ENCODE peak calls at places on chromosomes 13 and 19, in ten cellular contexts. P is stimulated activated CD4-positive, alpha-beta T cell treated with anti-CD3 and anti-CD28 coated beads, Interleukin-1b, Interleukin-23, amount 100 ng/mL, for 1 hour; F is anterior cingulate cortex; K is heart right ventricle; B is HCEC 1CT; O is tibial nerve; X is activated effector memory CD4-positive, alpha-beta T cell treated with anti-CD3 and anti-CD28 coated beads, Interleukin-2, amount 50 U/mL, for 16 hours; Q is IMR-90; R is K562; Y is stimulated activated CD8-positive, alpha-beta memory T cell treated with anti-CD3 and anti-CD28 coated beads, Interleukin-2, amount 100 ng/mL, for 1 hour. I is an unnamed sample.

GRCh38 chr19:4633140-4633967 is 6.0 kb upstream of the TNFAIP8L1 start:
- DNase-seq in R (peak), K (peak), X (peak), Q (peak), P (no peak), O (no peak), B (peak), F (peak), Y (no peak), I (peak)

GRCh38 chr19:55993492-55993891 is 6.9 kb downstream of the NLRP5 start:
- DNase-seq in F (no peak), X (no peak), K (no peak), Y (no peak), O (no peak), Q (no peak), B (no peak), R (no peak), P (no peak), I (no peak)

GRCh38 chr19:13022859-13023636 is 27.8 kb downstream of the NFIX start:
- DNase-seq in F (peak), B (peak), Q (peak), O (peak), K (peak), Y (no peak), P (no peak), X (no peak), R (peak), I (peak)

GRCh38 chr13:66563076-66563475 is 667.1 kb downstream of the PCDH9 start:
- DNase-seq in X (no peak), P (no peak), R (peak), Q (peak), O (no peak), B (no peak), Y (no peak), F (no peak), K (no peak), I (no peak)

GRCh38 chr13:114128624-114129522 is 3.5 kb downstream of the RASA3 start:
- DNase-seq in P (peak), Q (peak), B (peak), Y (peak), X (peak), K (peak), R (peak), O (peak), F (no peak), I (peak)

GRCh38 chr19:54160948-54161347 is 1.4 kb upstream of the LENG1 start:
- DNase-seq in X (no peak), K (no peak), Y (no peak), O (no peak), B (no peak), Q (no peak), R (no peak), F (no peak), P (no peak), I (no peak)

GRCh38 chr13:40146586-40147240 is 491.3 kb downstream of the COG6 start:
- DNase-seq in P (no peak), X (no peak), K (no peak), O (no peak), R (no peak), Q (no peak), Y (no peak), F (no peak), B (no peak), I (no peak)

GRCh38 chr19:45812297-45812696 is 2.8 kb downstream of the RSPH6A start:
- DNase-seq in Q (no peak), R (no peak), Y (no peak), F (no peak), B (no peak), O (no peak), K (no peak), X (no peak), P (no peak), I (no peak)

GRCh38 chr19:40611096-40611495 is 9.9 kb downstream of the LTBP4 start:
- DNase-seq in O (no peak), K (no peak), B (no peak), F (no peak), P (no peak), Q (no peak), Y (no peak), X (peak), R (no peak), I (no peak)

GRCh38 chr19:14035706-14036105 is 4.1 kb downstream of the IL27RA start:
- DNase-seq in P (no peak), B (no peak), R (no peak), O (no peak), Y (no peak), K (no peak), F (no peak), X (no peak), Q (no peak), I (no peak)

GRCh38 chr13:109348514-109349340 is 437.7 kb downstream of the IRS2 start:
- DNase-seq in O (no peak), P (no peak), F (no peak), B (peak), Q (peak), R (no peak), X (no peak), K (no peak), Y (no peak), I (no peak)

GRCh38 chr13:51041710-51042109 is 69.4 kb downstream of the C13orf42 start:
- DNase-seq in P (no peak), K (no peak), F (no peak), R (no peak), Q (no peak), O (no peak), Y (no peak), B (no peak), X (no peak), I (no peak)

GRCh38 chr13:102504002-102504401 is 92.8 kb upstream of the TPP2 start:
- DNase-seq in Y (no peak), X (no peak), R (no peak), Q (no peak), O (no peak), B (no peak), P (no peak), F (no peak), K (no peak), I (no peak)

GRCh38 chr19:17404621-17405249 is 695 bp downstream of the BST2 start:
- DNase-seq in F (no peak), Y (no peak), R (no peak), O (no peak), X (no peak), Q (no peak), P (no peak), B (no peak), K (no peak), I (no peak)

GRCh38 chr13:46172531-46172991 is 9.4 kb downstream of the LCP1 start:
- DNase-seq in R (no peak), O (no peak), B (no peak), K (no peak), F (no peak), P (no peak), X (peak), Q (no peak), Y (no peak), I (peak)

GRCh38 chr13:39012608-39013007 is 22.0 kb upstream of the STOML3 start:
- DNase-seq in R (peak), X (no peak), P (no peak), Y (no peak), Q (no peak), O (no peak), F (no peak), B (no peak), K (no peak), I (no peak)

GRCh38 chr19:48943081-48943480 is 9.6 kb downstream of the DHDH start:
- DNase-seq in Q (no peak), X (no peak), P (no peak), O (no peak), R (no peak), F (no peak), Y (no peak), K (no peak), B (no peak), I (no peak)

GRCh38 chr19:46134527-46134926 is 10.0 kb upstream of the IGFL3 start:
- DNase-seq in Q (peak), F (no peak), P (no peak), B (peak), Y (no peak), R (no peak), K (no peak), O (no peak), X (no peak), I (no peak)